ENCODE peak calls at places on chromosome 1, in five cellular contexts. E is T-helper 1 cell, D is nephron progenitor cell, L is NCI-H2081, J is non-pigmented ciliary epithelial cell. W is an unnamed sample.

GRCh38 chr1:227959325-227959860 is 11.7 kb upstream of the WNT9A start:
- DNase-seq in E (no peak), D (no peak), L (no peak), J (no peak), W (no peak)

GRCh38 chr1:41537257-41537656 is 52.8 kb upstream of the EDN2 start:
- DNase-seq in E (no peak), D (no peak), L (no peak), J (peak), W (no peak)

GRCh38 chr1:73998348-73998959 is 199.5 kb downstream of the LRRIQ3 start:
- DNase-seq in E (no peak), D (no peak), L (peak), J (peak), W (no peak)

GRCh38 chr1:206541236-206541833 is 34.0 kb downstream of the RASSF5 start:
- DNase-seq in E (no peak), D (no peak), L (no peak), J (no peak), W (no peak)

GRCh38 chr1:195439661-195440060 is 1168.6 kb downstream of the KCNT2 start:
- DNase-seq in E (no peak), D (no peak), L (no peak), J (no peak), W (no peak)

GRCh38 chr1:228283476-228284147 is 75.8 kb downstream of the OBSCN start:
- DNase-seq in E (no peak), D (no peak), L (no peak), J (no peak), W (no peak)

GRCh38 chr1:57468661-57469523 is 45.0 kb upstream of the DAB1 start:
- DNase-seq in E (no peak), D (no peak), L (no peak), J (peak), W (no peak)

GRCh38 chr1:205107327-205107726 is 14.5 kb downstream of the RBBP5 start:
- DNase-seq in E (no peak), D (no peak), L (no peak), J (no peak), W (no peak)

GRCh38 chr1:67150931-67151330 is 15.3 kb upstream of the IL23R start:
- DNase-seq in E (no peak), D (no peak), L (no peak), J (no peak), W (no peak)

GRCh38 chr1:225462714-225463574 is 35.1 kb upstream of the LBR start:
- DNase-seq in E (no peak), D (no peak), L (peak), J (no peak), W (no peak)

GRCh38 chr1:240455228-240455821 is 156.6 kb downstream of the GREM2 start:
- DNase-seq in E (no peak), D (no peak), L (no peak), J (no peak), W (no peak)

GRCh38 chr1:53777272-53777671 is 38.3 kb upstream of the GLIS1 start:
- DNase-seq in E (no peak), D (no peak), L (no peak), J (no peak), W (no peak)